ENCODE peak calls at places on chromosomes 3 and 15, in nine cellular contexts. T, E, H, L, G, U, I, F and R are unnamed samples. For H3K27me3 and H3K4me1, the result is how much of the 10 kb centered on the place peaks cover.

GRCh38 chr3:118641608-118642007 is 393.0 kb downstream of the IGSF11 start:
- DNase-seq in E (no peak), U (peak), G (peak), I (no peak), F (no peak), H (no peak), T (peak), L (no peak), R (no peak)

GRCh38 chr3:150737874-150738679 is 24.9 kb downstream of the SIAH2 start:
- DNase-seq in E (no peak), I (no peak), T (peak), H (no peak), L (no peak), G (peak), F (no peak), U (peak), R (no peak)

GRCh38 chr3:39138804-39139415 is 14.5 kb downstream of the CSRNP1 start:
- DNase-seq in G (peak), T (no peak), F (no peak), U (peak), I (peak), E (peak), L (no peak), H (peak), R (no peak)

GRCh38 chr3:143653935-143654334 is 194.3 kb downstream of the SLC9A9 start:
- DNase-seq in T (no peak), G (no peak), L (no peak), F (no peak), U (peak), H (no peak), E (no peak), I (no peak), R (no peak)

GRCh38 chr15:98005659-98006058 is 45.2 kb downstream of the ARRDC4 start:
- DNase-seq in I (no peak), G (no peak), T (no peak), F (no peak), L (no peak), E (no peak), H (no peak), U (no peak), R (no peak)

GRCh38 chr3:83216919-83217594 is 1455.6 kb upstream of the GBE1 start:
- DNase-seq in L (no peak), I (no peak), H (peak), U (no peak), G (no peak), T (no peak), E (no peak), F (no peak), R (no peak)

GRCh38 chr3:61662861-61663260 is 101.5 kb downstream of the PTPRG start:
- DNase-seq in I (no peak), E (no peak), H (no peak), U (no peak), G (no peak), L (no peak), F (no peak), T (no peak), R (no peak)

GRCh38 chr3:17632401-17633100 is 109.9 kb downstream of the TBC1D5 start:
- DNase-seq in H (no peak), G (peak), L (no peak), I (peak), E (no peak), F (no peak), T (no peak), U (peak), R (peak)

DNA sequence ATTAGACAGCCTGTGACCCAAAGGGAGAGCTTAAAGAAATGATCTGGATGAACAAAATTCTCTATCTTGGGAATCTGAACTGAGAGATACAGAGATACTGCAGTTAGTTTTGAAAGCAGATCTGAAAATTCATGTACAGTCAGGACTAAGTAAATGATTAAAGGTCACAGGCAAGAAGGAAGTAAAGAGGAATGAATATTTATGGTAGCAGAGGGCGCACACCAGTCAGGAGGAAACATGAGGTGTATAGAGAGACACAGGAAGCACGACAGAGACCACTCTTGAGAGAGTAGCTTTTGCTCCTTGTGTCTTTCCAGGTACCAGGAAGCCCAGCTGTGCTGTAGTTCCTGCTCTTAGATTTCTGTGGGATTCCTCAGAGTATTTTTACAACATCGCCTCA is 57.6 kb downstream of the TPRG1 start:
- DNase-seq in L (no peak), U (no peak), T (no peak), H (no peak), G (peak), I (no peak), E (no peak), F (no peak), R (no peak)
- H3K27me3 ChIP-seq in L (under half), U (under half), T (under half), H (under half), G (under half), I (under half), E (under half), F (under half), R (under half)

GRCh38 chr3:52891164-52891563 is 6.2 kb downstream of the STIMATE start:
- DNase-seq in G (no peak), I (no peak), T (no peak), L (peak), F (no peak), H (no peak), U (no peak), E (no peak), R (no peak)
- H3K4me1 ChIP-seq in G (under half), I (under half), T (under half), L (half or more), F (under half), H (under half), U (under half), E (half or more), R (half or more)

GRCh38 chr15:55937040-55937439 is 56.4 kb downstream of the NEDD4 start:
- DNase-seq in E (no peak), F (no peak), T (no peak), I (no peak), H (no peak), U (no peak), G (no peak), L (no peak), R (no peak)

GRCh38 chr15:55942332-55942731 is 51.1 kb downstream of the NEDD4 start:
- DNase-seq in T (no peak), H (no peak), E (no peak), U (no peak), G (no peak), I (no peak), F (no peak), L (no peak), R (no peak)
- H3K27ac ChIP-seq in T (no peak), H (no peak), E (no peak), U (no peak), G (no peak), I (no peak), F (no peak), L (no peak), R (no peak)

DNA sequence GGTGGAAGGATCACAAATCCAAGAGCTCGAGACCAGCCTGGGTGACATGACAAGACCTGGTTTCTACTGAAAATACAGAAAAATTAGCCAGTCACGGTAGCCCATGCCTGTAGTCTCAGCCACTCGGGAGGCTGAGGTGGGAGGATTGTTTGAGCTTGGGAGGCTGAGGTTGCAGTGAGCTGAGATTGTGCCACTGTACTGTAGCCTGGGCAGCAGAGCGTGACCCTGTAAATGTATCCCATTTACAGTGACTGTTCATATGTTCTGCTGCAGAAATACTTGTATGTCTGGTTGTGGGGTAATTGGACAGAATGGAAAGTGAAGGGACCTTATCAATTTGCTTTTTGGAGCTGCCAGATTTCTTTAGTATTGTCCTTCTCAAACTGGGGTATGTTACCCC is 24.9 kb downstream of the ATG7 start:
- DNase-seq in G (no peak), U (no peak), E (no peak), L (no peak), H (no peak), I (no peak), F (no peak), T (no peak), R (no peak)
- H3K27me3 ChIP-seq in G (under half), U (under half), E (under half), L (under half), H (under half), I (under half), F (under half), T (under half), R (under half)

GRCh38 chr3:195286115-195286872 is 15.3 kb upstream of the XXYLT1 start:
- DNase-seq in U (peak), E (no peak), L (no peak), H (no peak), I (no peak), F (no peak), G (no peak), T (no peak), R (no peak)
- H3K4me1 ChIP-seq in U (under half), E (under half), L (under half), H (under half), I (under half), F (under half), G (under half), T (under half), R (under half)

GRCh38 chr3:66338927-66339326 is 118.1 kb downstream of the SLC25A26 start:
- DNase-seq in F (no peak), G (no peak), H (no peak), T (no peak), U (peak), L (no peak), I (no peak), E (no peak), R (no peak)

GRCh38 chr3:66336358-66336766 is 115.6 kb downstream of the SLC25A26 start:
- DNase-seq in F (no peak), U (peak), E (no peak), I (no peak), T (no peak), L (no peak), G (no peak), H (no peak), R (no peak)

DNA sequence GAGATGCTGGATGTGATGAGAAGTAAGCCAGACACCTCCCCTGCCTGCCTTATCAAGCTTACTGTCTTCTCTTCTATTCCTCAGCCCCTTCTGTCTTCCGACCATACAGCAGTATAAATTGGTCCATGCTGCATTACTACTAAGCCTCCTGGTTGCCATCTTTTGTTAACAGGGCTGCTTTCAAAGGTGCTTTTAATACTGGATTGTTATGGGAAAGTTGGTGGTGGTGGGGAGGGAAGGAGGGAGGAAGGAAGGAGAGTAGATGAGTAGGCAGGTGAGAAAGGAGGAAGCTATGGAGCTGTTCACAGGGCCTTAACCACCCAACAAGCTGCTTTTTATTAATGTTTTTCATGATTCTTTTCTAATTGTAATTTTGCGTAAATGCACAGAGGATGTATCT is 114.9 kb downstream of the SLC25A26 start:
- DNase-seq in L (no peak), I (no peak), G (no peak), H (no peak), F (no peak), E (no peak), T (no peak), U (no peak), R (no peak)
- H3K27ac ChIP-seq in L (no peak), I (no peak), G (no peak), H (no peak), F (no peak), E (peak), T (no peak), U (no peak), R (no peak)

DNA sequence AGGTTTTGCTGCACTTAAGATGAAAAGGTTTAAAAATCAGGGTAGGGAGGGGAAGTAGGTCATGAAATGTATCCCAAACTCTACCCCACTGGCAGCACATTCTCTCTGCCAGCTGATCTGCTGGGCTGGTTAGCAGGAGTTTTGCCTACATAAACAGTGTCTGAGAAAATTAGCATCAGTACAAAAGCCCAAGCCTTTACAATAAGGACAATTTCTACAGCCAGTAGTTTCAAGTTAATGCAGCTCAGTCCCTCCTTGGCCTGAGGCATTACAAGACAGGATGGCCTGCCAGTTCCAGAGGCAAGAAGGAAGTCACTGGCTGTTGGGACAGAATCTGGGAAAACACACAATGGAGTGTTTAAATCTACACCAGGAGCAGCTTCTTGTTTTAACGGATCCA is 32.8 kb downstream of the NCEH1 start:
- DNase-seq in H (no peak), G (no peak), U (no peak), F (no peak), E (no peak), L (no peak), I (no peak), T (peak), R (no peak)
- H3K27me3 ChIP-seq in H (under half), G (under half), U (under half), F (under half), E (under half), L (under half), I (under half), T (under half), R (under half)

GRCh38 chr3:141373232-141373631 is 4.9 kb downstream of the ZBTB38 start:
- DNase-seq in T (no peak), H (no peak), G (no peak), L (no peak), I (no peak), F (no peak), E (no peak), U (no peak), R (no peak)

GRCh38 chr3:141375381-141376301 is 7.3 kb downstream of the ZBTB38 start:
- DNase-seq in H (no peak), G (no peak), U (no peak), I (no peak), E (no peak), L (no peak), F (no peak), T (no peak), R (no peak)

GRCh38 chr3:141372656-141373055 is 4.4 kb downstream of the ZBTB38 start:
- DNase-seq in F (no peak), U (no peak), E (no peak), I (no peak), T (no peak), G (no peak), L (no peak), H (no peak), R (no peak)

GRCh38 chr3:141371882-141372281 is 3.6 kb downstream of the ZBTB38 start:
- DNase-seq in L (no peak), G (no peak), U (no peak), T (no peak), F (no peak), I (no peak), H (no peak), E (no peak), R (no peak)

DNA sequence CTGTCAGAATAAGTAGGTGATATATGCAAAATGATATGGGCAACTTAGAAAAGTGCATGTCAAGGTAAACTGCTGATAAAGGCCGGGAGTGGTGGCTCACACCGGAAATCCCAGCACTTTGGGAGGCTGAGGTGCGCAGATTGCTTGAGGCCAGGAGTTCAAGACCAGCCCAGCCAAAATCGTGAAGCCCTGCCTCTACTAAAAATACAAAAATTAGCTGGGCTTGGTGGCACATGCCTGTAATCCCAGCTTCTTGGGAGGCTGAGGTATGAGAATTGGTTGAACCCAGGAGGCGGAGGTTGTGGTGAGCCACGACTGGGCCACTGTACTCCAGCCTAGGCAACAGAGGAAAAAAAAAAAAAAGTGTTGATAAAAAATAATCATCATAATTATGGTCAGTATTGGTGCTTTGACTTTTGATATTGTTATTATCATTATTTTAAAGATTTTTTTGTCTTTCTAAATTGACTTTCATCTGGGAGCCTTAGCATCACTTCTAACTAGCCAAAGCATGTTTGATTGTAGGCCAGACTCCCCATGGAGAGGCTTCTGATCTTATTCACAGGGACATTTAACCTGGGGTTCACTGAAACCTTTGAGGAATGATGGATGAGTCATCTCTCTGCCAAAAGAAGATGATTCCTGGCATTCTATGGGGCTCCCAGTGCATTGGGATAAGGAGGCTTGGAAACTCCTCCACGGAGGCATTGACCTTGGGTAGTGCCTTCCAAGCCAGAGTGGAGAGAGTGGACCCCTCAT is 5.6 kb downstream of the ZBTB38 start:
- DNase-seq in L (no peak), I (no peak), E (no peak), H (no peak), G (no peak), F (no peak), T (peak), U (peak), R (no peak)
- H3K4me1 ChIP-seq in L (under half), I (under half), E (under half), H (under half), G (under half), F (under half), T (under half), U (under half), R (under half)